ENCODE peak calls at places on chromosomes 1 and 21, in seven cellular contexts. N is mesendoderm, U is H9, G is IMR-90, E is H1, M is mesenchymal stem cell, A is trophoblast cell. Q is an unnamed sample.

GRCh38 chr1:115771094-115771846 is 2.8 kb upstream of the CASQ2 start:
- DNase-seq in N (peak; percentile 94), U (peak; percentile 78), G (no peak), E (peak; percentile 72), M (no peak), A (no peak), Q (no peak)

GRCh38 chr1:187491082-187491720 is 662.5 kb downstream of the PLA2G4A start:
- DNase-seq in N (no peak), U (no peak), G (peak; percentile 98), E (no peak), M (peak; percentile 77), A (peak; percentile 83), Q (no peak)

GRCh38 chr1:98500324-98500723 is 161.2 kb upstream of the SNX7 start:
- DNase-seq in N (no peak), U (no peak), G (no peak), E (no peak), M (no peak), A (no peak), Q (no peak)

GRCh38 chr1:49102752-49103151 is 326.1 kb upstream of the BEND5 start:
- DNase-seq in N (no peak), U (no peak), G (no peak), E (no peak), M (no peak), A (no peak), Q (no peak)

GRCh38 chr1:147509786-147510360 is 31.4 kb upstream of the BCL9 start:
- DNase-seq in N (no peak), U (no peak), G (no peak), E (no peak), M (no peak), A (no peak), Q (no peak)

GRCh38 chr1:158793604-158794003 is 12.6 kb upstream of the OR6N2 start:
- DNase-seq in N (peak; percentile 60), U (peak; percentile 61), G (no peak), E (peak; percentile 58), M (no peak), A (peak; percentile 4), Q (no peak)

GRCh38 chr1:183804916-183805734 is at the start of gene RGL1:
- DNase-seq in N (peak; percentile 73), U (peak; percentile 49), G (peak; percentile 75), E (peak; percentile 66), M (peak; percentile 92), A (peak; percentile 95), Q (peak; percentile 56)

GRCh38 chr1:62687421-62687902 is 724 bp downstream of the DOCK7 start:
- DNase-seq in N (no peak), U (peak; percentile 49), G (peak; percentile 43), E (peak; percentile 67), M (peak; percentile 45), A (peak; percentile 69), Q (peak; percentile 54)

GRCh38 chr1:230105754-230106625 is 39.0 kb downstream of the GALNT2 start:
- DNase-seq in N (no peak), U (no peak), G (peak; percentile 85), E (no peak), M (peak; percentile 80), A (peak; percentile 94), Q (no peak)

GRCh38 chr1:204041803-204042505 is 31.0 kb upstream of the SOX13 start:
- DNase-seq in N (no peak), U (no peak), G (peak; percentile 36), E (no peak), M (no peak), A (no peak), Q (no peak)

GRCh38 chr1:226548281-226549093 is at the start of gene STUM:
- DNase-seq in N (peak; percentile 67), U (peak; percentile 73), G (peak; percentile 9), E (peak; percentile 74), M (peak; percentile 24), A (peak; percentile 69), Q (peak; percentile 55)

GRCh38 chr1:175768610-175769009 is 25.2 kb upstream of the TNR start:
- DNase-seq in N (no peak), U (no peak), G (no peak), E (no peak), M (no peak), A (peak; percentile 17), Q (no peak)

GRCh38 chr1:52665173-52666020 is 32.4 kb downstream of the SHISAL2A start:
- DNase-seq in N (peak; percentile 46), U (no peak), G (no peak), E (no peak), M (no peak), A (no peak), Q (no peak)

GRCh38 chr1:157034137-157034800 is 11.3 kb downstream of the ARHGEF11 start:
- DNase-seq in N (no peak), U (no peak), G (peak; percentile 22), E (no peak), M (no peak), A (no peak), Q (no peak)

GRCh38 chr1:73065585-73065984 is 783.2 kb upstream of the NEGR1 start:
- DNase-seq in N (peak; percentile 57), U (peak; percentile 54), G (no peak), E (no peak), M (peak; percentile 23), A (peak; percentile 74), Q (peak; percentile 75)

GRCh38 chr1:183812686-183813569 is 8.0 kb downstream of the RGL1 start:
- DNase-seq in N (peak; percentile 96), U (peak; percentile 61), G (peak; percentile 83), E (no peak), M (peak; percentile 83), A (peak; percentile 48), Q (no peak)

GRCh38 chr21:14382486-14382834 is 486 bp downstream of the HSPA13 start:
- DNase-seq in N (peak; percentile 86), U (no peak), G (peak; percentile 11), E (no peak), M (no peak), A (no peak), Q (no peak)

GRCh38 chr1:58447047-58447446 is 99.5 kb downstream of the OMA1 start:
- DNase-seq in N (no peak), U (no peak), G (no peak), E (no peak), M (no peak), A (peak; percentile 18), Q (no peak)

GRCh38 chr1:218392717-218393116 is 47.6 kb downstream of the TGFB2 start:
- DNase-seq in N (no peak), U (no peak), G (no peak), E (no peak), M (no peak), A (no peak), Q (no peak)

GRCh38 chr21:42515708-42516502 is 2.3 kb downstream of the SLC37A1 start:
- DNase-seq in N (no peak), U (no peak), G (no peak), E (no peak), M (peak; percentile 77), A (peak; percentile 91), Q (no peak)

GRCh38 chr1:55212349-55213028 is 2.7 kb downstream of the USP24 start:
- DNase-seq in N (no peak), U (no peak), G (no peak), E (no peak), M (no peak), A (no peak), Q (no peak)

GRCh38 chr1:79791488-79792211 is 785.1 kb upstream of the ADGRL4 start:
- DNase-seq in N (no peak), U (no peak), G (no peak), E (no peak), M (no peak), A (no peak), Q (no peak)

GRCh38 chr1:88204111-88204510 is 480.0 kb upstream of the PKN2 start:
- DNase-seq in N (no peak), U (no peak), G (no peak), E (no peak), M (no peak), A (peak; percentile 54), Q (no peak)

GRCh38 chr1:229410370-229410691 is 23.6 kb downstream of the ACTA1 start:
- DNase-seq in N (no peak), U (no peak), G (no peak), E (no peak), M (no peak), A (no peak), Q (no peak)

GRCh38 chr1:3943123-3943431 is 43.0 kb upstream of the C1orf174 start:
- DNase-seq in N (no peak), U (no peak), G (no peak), E (no peak), M (no peak), A (no peak), Q (no peak)
- H2BK5ac ChIP-seq in N (no peak overlapping the region), U (no peak overlapping the region), G (no peak overlapping the region), E (no peak overlapping the region), M (no peak overlapping the region), A (no peak overlapping the region), Q (no peak overlapping the region)

DNA sequence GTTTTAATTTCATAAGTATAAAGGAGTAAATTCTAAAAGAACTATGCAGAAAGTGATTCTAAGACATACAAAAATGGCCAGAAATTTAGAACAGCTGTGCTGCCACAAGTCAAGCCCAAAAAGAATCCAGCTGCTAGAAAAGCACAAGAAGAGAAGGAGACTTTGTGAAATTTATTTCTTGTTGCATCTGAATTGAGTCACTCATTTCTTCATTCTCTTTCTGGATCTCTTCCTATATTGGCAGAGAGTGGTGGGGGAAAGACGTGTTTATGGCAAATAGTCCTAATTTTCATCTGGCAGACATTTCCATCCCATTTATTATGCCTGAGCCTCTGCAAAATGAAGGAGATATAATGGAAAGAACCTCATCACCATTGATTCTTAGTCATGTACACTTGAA is 139.6 kb upstream of the CTTNBP2NL start:
- DNase-seq in N (no peak), U (no peak), G (no peak), E (no peak), M (no peak), A (no peak), Q (no peak)
- H2AK5ac ChIP-seq in N (no peak overlapping the region), U (no peak overlapping the region), G (no peak overlapping the region), E (no peak overlapping the region), M (no peak overlapping the region), A (no peak overlapping the region), Q (no peak overlapping the region)

GRCh38 chr21:32173106-32173755 is 105.6 kb downstream of the MIS18A start:
- DNase-seq in N (no peak), U (no peak), G (no peak), E (no peak), M (no peak), A (peak; percentile 56), Q (no peak)

GRCh38 chr21:32172106-32172505 is 106.7 kb downstream of the MIS18A start:
- DNase-seq in N (no peak), U (no peak), G (no peak), E (no peak), M (no peak), A (no peak), Q (no peak)

GRCh38 chr21:32163386-32163785 is 115.5 kb downstream of the MIS18A start:
- DNase-seq in N (peak; percentile 26), U (no peak), G (no peak), E (no peak), M (no peak), A (no peak), Q (no peak)

DNA sequence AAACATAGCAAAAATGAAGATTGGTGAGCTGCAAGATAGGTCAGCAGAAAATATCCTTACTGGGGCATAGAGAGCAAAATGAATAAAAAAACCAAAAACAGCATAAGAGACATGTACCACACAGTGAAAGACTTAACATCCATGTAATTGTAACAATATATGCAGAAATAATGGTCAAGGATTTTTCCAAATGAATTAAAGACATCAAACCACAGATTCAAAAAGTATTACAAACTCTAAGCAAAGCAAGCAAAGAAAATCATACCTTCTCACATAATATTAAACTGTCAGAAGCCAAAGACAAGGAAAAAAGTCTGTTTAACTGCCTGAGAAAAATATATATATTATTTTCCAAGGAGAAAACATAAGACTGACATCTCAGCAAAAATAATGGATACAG is 111.3 kb downstream of the MIS18A start:
- DNase-seq in N (no peak), U (no peak), G (no peak), E (no peak), M (no peak), A (no peak), Q (no peak)
- H2BK5ac ChIP-seq in N (no peak overlapping the region), U (no peak overlapping the region), G (no peak overlapping the region), E (no peak overlapping the region), M (no peak overlapping the region), A (no peak overlapping the region), Q (no peak overlapping the region)

GRCh38 chr1:179856286-179856685 is 21.3 kb downstream of the TOR1AIP2 start:
- DNase-seq in N (no peak), U (no peak), G (no peak), E (no peak), M (no peak), A (peak; percentile 74), Q (no peak)
- H2AK5ac ChIP-seq in N (no peak overlapping the region), U (no peak overlapping the region), G (no peak overlapping the region), E (no peak overlapping the region), M (no peak overlapping the region), A (no peak overlapping the region), Q (no peak overlapping the region)

Q was measured in neuronal stem cell.